ENCODE peak calls at places on chromosomes 16 and 17, in nine cellular contexts. Q, M, W, I, X, S, H, R and K are unnamed samples.

GRCh38 chr17:45974916-45975630 is 24.0 kb upstream of the STH start:
- DNase-seq in Q (no peak), M (no peak), W (no peak), I (no peak), X (no peak), S (no peak), H (no peak), R (no peak), K (no peak)

GRCh38 chr16:46790599-46791270 is 40.2 kb downstream of the C16orf87 start:
- DNase-seq in Q (no peak), M (no peak), W (no peak), I (no peak), X (no peak), S (no peak), H (no peak), R (no peak), K (no peak)

GRCh38 chr17:19386974-19387920 is at the start of gene MFAP4:
- DNase-seq in Q (peak; percentile 53), M (peak; percentile 77), W (peak; percentile 90), I (peak; percentile 20), X (no peak), S (peak; percentile 88), H (peak; percentile 84), R (no peak), K (peak; percentile 66)

GRCh38 chr17:32646941-32647340 is 160.1 kb downstream of the CDK5R1 start:
- DNase-seq in Q (no peak), M (no peak), W (no peak), I (no peak), X (no peak), S (no peak), H (no peak), R (no peak), K (no peak)

GRCh38 chr17:39607851-39608130 is at the start of gene NEUROD2:
- DNase-seq in Q (no peak), M (no peak), W (no peak), I (no peak), X (peak; percentile 82), S (no peak), H (no peak), R (no peak), K (no peak)

GRCh38 chr17:71625330-71625729 is 495.5 kb upstream of the SOX9 start:
- DNase-seq in Q (no peak), M (no peak), W (no peak), I (no peak), X (no peak), S (no peak), H (no peak), R (no peak), K (no peak)

GRCh38 chr17:61425682-61426481 is 26.2 kb downstream of the TBX2 start:
- DNase-seq in Q (no peak), M (no peak), W (no peak), I (no peak), X (no peak), S (no peak), H (no peak), R (no peak), K (no peak)

GRCh38 chr17:59786536-59787319 is 79.3 kb downstream of the VMP1 start:
- DNase-seq in Q (peak; percentile 83), M (peak; percentile 98), W (peak; percentile 93), I (no peak), X (peak; percentile 73), S (peak; percentile 99), H (no peak), R (peak; percentile 42), K (no peak)

GRCh38 chr17:80989586-80989913 is 2.1 kb upstream of the CHMP6 start:
- DNase-seq in Q (no peak), M (no peak), W (no peak), I (no peak), X (no peak), S (no peak), H (no peak), R (no peak), K (no peak)

GRCh38 chr16:76653390-76654026 is 376.3 kb downstream of the CNTNAP4 start:
- DNase-seq in Q (no peak), M (no peak), W (peak; percentile 85), I (no peak), X (peak; percentile 44), S (peak; percentile 4), H (no peak), R (no peak), K (no peak)

GRCh38 chr16:1639282-1639681 is 27.1 kb downstream of the CRAMP1 start:
- DNase-seq in Q (no peak), M (no peak), W (no peak), I (no peak), X (no peak), S (no peak), H (no peak), R (no peak), K (no peak)

GRCh38 chr16:50478021-50478772 is 70.0 kb upstream of the NKD1 start:
- DNase-seq in Q (no peak), M (no peak), W (no peak), I (no peak), X (no peak), S (no peak), H (no peak), R (no peak), K (no peak)

GRCh38 chr17:17108681-17109049 is 66.4 kb downstream of the MPRIP start:
- DNase-seq in Q (peak; percentile 70), M (no peak), W (no peak), I (no peak), X (no peak), S (no peak), H (no peak), R (no peak), K (no peak)
- TF ChIP-seq CTCF in Q (no peak), M (no peak), W (no peak), I (no peak), X (no peak), S (no peak), H (no peak), R (no peak), K (no peak)

GRCh38 chr16:5412721-5413120 is 315.1 kb upstream of the EEF2KMT start:
- DNase-seq in Q (no peak), M (no peak), W (no peak), I (peak; percentile 25), X (no peak), S (no peak), H (no peak), R (no peak), K (no peak)
- TF ChIP-seq CTCF in Q (no peak), M (no peak), W (no peak), I (no peak), X (no peak), S (no peak), H (no peak), R (no peak), K (no peak)

GRCh38 chr17:57945999-57946797 is 9.0 kb downstream of the CUEDC1 start:
- DNase-seq in Q (no peak), M (peak; percentile 35), W (no peak), I (no peak), X (no peak), S (no peak), H (peak; percentile 8), R (no peak), K (no peak)
- TF ChIP-seq CTCF in Q (no peak), M (no peak), W (no peak), I (no peak), X (no peak), S (no peak), H (no peak), R (no peak), K (no peak)

GRCh38 chr16:19242987-19243386 is 42.5 kb upstream of the CLEC19A start:
- DNase-seq in Q (no peak), M (no peak), W (no peak), I (no peak), X (no peak), S (no peak), H (no peak), R (no peak), K (no peak)
- TF ChIP-seq CTCF in Q (no peak), M (no peak), W (no peak), I (no peak), X (no peak), S (no peak), H (no peak), R (no peak), K (no peak)

GRCh38 chr16:27859020-27859419 is 204.5 kb downstream of the GSG1L start:
- DNase-seq in Q (no peak), M (no peak), W (no peak), I (no peak), X (no peak), S (no peak), H (no peak), R (no peak), K (no peak)
- TF ChIP-seq CTCF in Q (no peak), M (no peak), W (no peak), I (no peak), X (no peak), S (no peak), H (no peak), R (no peak), K (peak; percentile 31)